ENCODE peak calls at places on chromosomes 11 and 22, in ten cellular contexts. One of them, this sample, is unnamed.

GRCh38 chr22:43449205-43449830 is 37.5 kb downstream of the MPPED1 start:
- DNase-seq in astrocyte of the spinal cord: no peak
- DNase-seq in stomach: no peak
- DNase-seq in fibroblast of mammary gland: no peak
- DNase-seq in mucosa of descending colon: no peak
- DNase-seq in hepatocyte: no peak
- DNase-seq in lung: no peak
- DNase-seq in CD8-positive, alpha-beta T cell: no peak
- DNase-seq in neural crest cell: no peak
- DNase-seq in AG09309: no peak
- DNase-seq in this sample: no peak

GRCh38 chr11:130999992-131000770 is 83.9 kb upstream of the SNX19 start:
- DNase-seq in astrocyte of the spinal cord: peak
- DNase-seq in stomach: no peak
- DNase-seq in mucosa of descending colon: no peak
- DNase-seq in hepatocyte: peak
- DNase-seq in AG09309: peak
- DNase-seq in neural crest cell: no peak
- DNase-seq in CD8-positive, alpha-beta T cell: no peak
- DNase-seq in fibroblast of mammary gland: peak
- DNase-seq in lung: no peak
- DNase-seq in this sample: no peak

GRCh38 chr22:45887202-45888131 is 89.5 kb downstream of the WNT7B start:
- DNase-seq in stomach: peak
- DNase-seq in CD8-positive, alpha-beta T cell: no peak
- DNase-seq in mucosa of descending colon: peak
- DNase-seq in fibroblast of mammary gland: no peak
- DNase-seq in AG09309: no peak
- DNase-seq in neural crest cell: no peak
- DNase-seq in lung: peak
- DNase-seq in hepatocyte: no peak
- DNase-seq in astrocyte of the spinal cord: no peak
- DNase-seq in this sample: no peak

GRCh38 chr11:128860571-128861361 is 6.3 kb downstream of the KCNJ1 start:
- DNase-seq in astrocyte of the spinal cord: peak
- DNase-seq in stomach: no peak
- DNase-seq in hepatocyte: no peak
- DNase-seq in CD8-positive, alpha-beta T cell: no peak
- DNase-seq in mucosa of descending colon: no peak
- DNase-seq in fibroblast of mammary gland: no peak
- DNase-seq in lung: no peak
- DNase-seq in neural crest cell: no peak
- DNase-seq in AG09309: peak
- DNase-seq in this sample: no peak

GRCh38 chr11:8610532-8611116 is 16.6 kb upstream of the STK33 start:
- DNase-seq in neural crest cell: no peak
- DNase-seq in mucosa of descending colon: no peak
- DNase-seq in astrocyte of the spinal cord: peak
- DNase-seq in fibroblast of mammary gland: no peak
- DNase-seq in AG09309: no peak
- DNase-seq in stomach: no peak
- DNase-seq in CD8-positive, alpha-beta T cell: peak
- DNase-seq in lung: no peak
- DNase-seq in hepatocyte: peak
- DNase-seq in this sample: no peak

GRCh38 chr11:120869097-120869496 is 154.8 kb upstream of the TBCEL start:
- DNase-seq in lung: no peak
- DNase-seq in mucosa of descending colon: no peak
- DNase-seq in hepatocyte: no peak
- DNase-seq in fibroblast of mammary gland: no peak
- DNase-seq in neural crest cell: no peak
- DNase-seq in stomach: no peak
- DNase-seq in AG09309: no peak
- DNase-seq in CD8-positive, alpha-beta T cell: no peak
- DNase-seq in astrocyte of the spinal cord: no peak
- DNase-seq in this sample: no peak

GRCh38 chr22:45977003-45977395 is at the start of gene WNT7B:
- DNase-seq in stomach: no peak
- DNase-seq in CD8-positive, alpha-beta T cell: peak
- DNase-seq in AG09309: no peak
- DNase-seq in astrocyte of the spinal cord: no peak
- DNase-seq in fibroblast of mammary gland: no peak
- DNase-seq in mucosa of descending colon: peak
- DNase-seq in lung: peak
- DNase-seq in hepatocyte: peak
- DNase-seq in neural crest cell: no peak
- DNase-seq in this sample: no peak

GRCh38 chr22:48869161-48869560 is 958.5 kb downstream of the BRD1 start:
- DNase-seq in neural crest cell: no peak
- DNase-seq in CD8-positive, alpha-beta T cell: no peak
- DNase-seq in fibroblast of mammary gland: no peak
- DNase-seq in lung: no peak
- DNase-seq in hepatocyte: no peak
- DNase-seq in AG09309: no peak
- DNase-seq in stomach: no peak
- DNase-seq in mucosa of descending colon: no peak
- DNase-seq in astrocyte of the spinal cord: no peak
- DNase-seq in this sample: no peak

GRCh38 chr22:26556904-26557303 is 33.0 kb downstream of the TPST2 start:
- DNase-seq in lung: no peak
- DNase-seq in AG09309: no peak
- DNase-seq in mucosa of descending colon: no peak
- DNase-seq in neural crest cell: no peak
- DNase-seq in hepatocyte: no peak
- DNase-seq in astrocyte of the spinal cord: no peak
- DNase-seq in CD8-positive, alpha-beta T cell: no peak
- DNase-seq in stomach: no peak
- DNase-seq in fibroblast of mammary gland: no peak
- DNase-seq in this sample: no peak

GRCh38 chr11:13423372-13423771 is 39.6 kb downstream of the BTBD10 start:
- DNase-seq in AG09309: no peak
- DNase-seq in astrocyte of the spinal cord: no peak
- DNase-seq in fibroblast of mammary gland: peak
- DNase-seq in mucosa of descending colon: no peak
- DNase-seq in neural crest cell: no peak
- DNase-seq in stomach: no peak
- DNase-seq in lung: no peak
- DNase-seq in hepatocyte: no peak
- DNase-seq in CD8-positive, alpha-beta T cell: no peak
- DNase-seq in this sample: no peak

GRCh38 chr22:49881856-49882255 is 28.2 kb downstream of the ZBED4 start:
- DNase-seq in fibroblast of mammary gland: no peak
- DNase-seq in mucosa of descending colon: no peak
- DNase-seq in neural crest cell: no peak
- DNase-seq in stomach: no peak
- DNase-seq in AG09309: no peak
- DNase-seq in CD8-positive, alpha-beta T cell: no peak
- DNase-seq in astrocyte of the spinal cord: no peak
- DNase-seq in hepatocyte: no peak
- DNase-seq in lung: no peak
- DNase-seq in this sample: no peak
- TF ChIP-seq CTCF in fibroblast of mammary gland: no peak
- TF ChIP-seq CTCF in mucosa of descending colon: no peak
- TF ChIP-seq CTCF in neural crest cell: no peak
- TF ChIP-seq CTCF in stomach: no peak
- TF ChIP-seq CTCF in AG09309: no peak
- TF ChIP-seq CTCF in CD8-positive, alpha-beta T cell: no peak
- TF ChIP-seq CTCF in astrocyte of the spinal cord: no peak
- TF ChIP-seq CTCF in hepatocyte: no peak
- TF ChIP-seq CTCF in lung: no peak
- TF ChIP-seq CTCF in this sample: no peak

GRCh38 chr22:23720855-23721254 is 30.0 kb downstream of the RGL4 start:
- DNase-seq in stomach: no peak
- DNase-seq in AG09309: no peak
- DNase-seq in lung: no peak
- DNase-seq in mucosa of descending colon: no peak
- DNase-seq in fibroblast of mammary gland: no peak
- DNase-seq in hepatocyte: no peak
- DNase-seq in astrocyte of the spinal cord: no peak
- DNase-seq in CD8-positive, alpha-beta T cell: no peak
- DNase-seq in neural crest cell: no peak
- DNase-seq in this sample: no peak
- TF ChIP-seq CTCF in stomach: no peak
- TF ChIP-seq CTCF in AG09309: no peak
- TF ChIP-seq CTCF in lung: no peak
- TF ChIP-seq CTCF in mucosa of descending colon: no peak
- TF ChIP-seq CTCF in fibroblast of mammary gland: no peak
- TF ChIP-seq CTCF in hepatocyte: no peak
- TF ChIP-seq CTCF in astrocyte of the spinal cord: no peak
- TF ChIP-seq CTCF in CD8-positive, alpha-beta T cell: no peak
- TF ChIP-seq CTCF in neural crest cell: no peak
- TF ChIP-seq CTCF in this sample: no peak

GRCh38 chr22:32023251-32023827 is 19.7 kb upstream of the SLC5A1 start:
- DNase-seq in AG09309: no peak
- DNase-seq in lung: no peak
- DNase-seq in neural crest cell: no peak
- DNase-seq in stomach: no peak
- DNase-seq in fibroblast of mammary gland: no peak
- DNase-seq in mucosa of descending colon: no peak
- DNase-seq in CD8-positive, alpha-beta T cell: no peak
- DNase-seq in hepatocyte: peak
- DNase-seq in astrocyte of the spinal cord: no peak
- DNase-seq in this sample: no peak
- TF ChIP-seq CTCF in AG09309: no peak
- TF ChIP-seq CTCF in lung: no peak
- TF ChIP-seq CTCF in neural crest cell: no peak
- TF ChIP-seq CTCF in stomach: no peak
- TF ChIP-seq CTCF in fibroblast of mammary gland: no peak
- TF ChIP-seq CTCF in mucosa of descending colon: no peak
- TF ChIP-seq CTCF in CD8-positive, alpha-beta T cell: no peak
- TF ChIP-seq CTCF in hepatocyte: no peak
- TF ChIP-seq CTCF in astrocyte of the spinal cord: no peak
- TF ChIP-seq CTCF in this sample: no peak

GRCh38 chr11:55942785-55943392 is 6.7 kb upstream of the OR5I1 start:
- DNase-seq in CD8-positive, alpha-beta T cell: no peak
- DNase-seq in lung: no peak
- DNase-seq in fibroblast of mammary gland: peak
- DNase-seq in stomach: no peak
- DNase-seq in neural crest cell: no peak
- DNase-seq in AG09309: no peak
- DNase-seq in mucosa of descending colon: no peak
- DNase-seq in astrocyte of the spinal cord: peak
- DNase-seq in hepatocyte: peak
- DNase-seq in this sample: no peak
- TF ChIP-seq CTCF in CD8-positive, alpha-beta T cell: no peak
- TF ChIP-seq CTCF in lung: no peak
- TF ChIP-seq CTCF in fibroblast of mammary gland: peak
- TF ChIP-seq CTCF in stomach: no peak
- TF ChIP-seq CTCF in neural crest cell: peak
- TF ChIP-seq CTCF in AG09309: peak
- TF ChIP-seq CTCF in mucosa of descending colon: no peak
- TF ChIP-seq CTCF in astrocyte of the spinal cord: peak
- TF ChIP-seq CTCF in hepatocyte: peak
- TF ChIP-seq CTCF in this sample: no peak

GRCh38 chr11:19714387-19715363 is 2.0 kb downstream of the NAV2 start:
- DNase-seq in hepatocyte: peak
- DNase-seq in stomach: no peak
- DNase-seq in fibroblast of mammary gland: peak
- DNase-seq in neural crest cell: no peak
- DNase-seq in AG09309: no peak
- DNase-seq in CD8-positive, alpha-beta T cell: no peak
- DNase-seq in mucosa of descending colon: no peak
- DNase-seq in lung: peak
- DNase-seq in astrocyte of the spinal cord: peak
- DNase-seq in this sample: no peak
- TF ChIP-seq CTCF in hepatocyte: no peak
- TF ChIP-seq CTCF in stomach: no peak
- TF ChIP-seq CTCF in fibroblast of mammary gland: no peak
- TF ChIP-seq CTCF in neural crest cell: no peak
- TF ChIP-seq CTCF in AG09309: no peak
- TF ChIP-seq CTCF in CD8-positive, alpha-beta T cell: no peak
- TF ChIP-seq CTCF in mucosa of descending colon: no peak
- TF ChIP-seq CTCF in lung: no peak
- TF ChIP-seq CTCF in astrocyte of the spinal cord: no peak
- TF ChIP-seq CTCF in this sample: no peak

GRCh38 chr11:74672332-74672955 is 58.8 kb downstream of the CHRDL2 start:
- DNase-seq in lung: peak
- DNase-seq in astrocyte of the spinal cord: no peak
- DNase-seq in mucosa of descending colon: no peak
- DNase-seq in hepatocyte: no peak
- DNase-seq in CD8-positive, alpha-beta T cell: no peak
- DNase-seq in neural crest cell: no peak
- DNase-seq in fibroblast of mammary gland: no peak
- DNase-seq in stomach: no peak
- DNase-seq in AG09309: no peak
- DNase-seq in this sample: no peak
- TF ChIP-seq CTCF in lung: no peak
- TF ChIP-seq CTCF in astrocyte of the spinal cord: peak
- TF ChIP-seq CTCF in mucosa of descending colon: no peak
- TF ChIP-seq CTCF in hepatocyte: no peak
- TF ChIP-seq CTCF in CD8-positive, alpha-beta T cell: no peak
- TF ChIP-seq CTCF in neural crest cell: no peak
- TF ChIP-seq CTCF in fibroblast of mammary gland: no peak
- TF ChIP-seq CTCF in stomach: no peak
- TF ChIP-seq CTCF in AG09309: no peak
- TF ChIP-seq CTCF in this sample: no peak